ENCODE peak calls at places on chromosomes 1 and 21, in seven cellular contexts. One of them, this sample, is unnamed.
A peak's percentile ranks its signal among the peaks of the same experiment; 100 is the strongest.

GRCh38 chr1:65359888-65360287 is 50.5 kb downstream of the DNAJC6 start:
- DNase-seq in AG04449: no peak
- DNase-seq in epithelial cell of esophagus: no peak
- DNase-seq in cardiac muscle cell: no peak
- DNase-seq in epithelial cell of prostate: no peak
- DNase-seq in activated CD4-positive, alpha-beta memory T cell treated with anti-CD3 and anti-CD28 coated beads, Interleukin-2, amount 10 ng/mL, durations not matched to agents 7 days and 5 days: no peak
- DNase-seq in ascending aorta: no peak
- DNase-seq in this sample: no peak

GRCh38 chr21:44437696-44438431 is 17.4 kb upstream of the LRRC3 start:
- DNase-seq in AG04449: no peak
- DNase-seq in epithelial cell of esophagus: no peak
- DNase-seq in cardiac muscle cell: no peak
- DNase-seq in epithelial cell of prostate: no peak
- DNase-seq in activated CD4-positive, alpha-beta memory T cell treated with anti-CD3 and anti-CD28 coated beads, Interleukin-2, amount 10 ng/mL, durations not matched to agents 7 days and 5 days: no peak
- DNase-seq in ascending aorta: no peak
- DNase-seq in this sample: no peak

GRCh38 chr1:172875892-172876291 is 174.8 kb downstream of the TNFSF18 start:
- DNase-seq in AG04449: no peak
- DNase-seq in epithelial cell of esophagus: no peak
- DNase-seq in cardiac muscle cell: no peak
- DNase-seq in epithelial cell of prostate: no peak
- DNase-seq in activated CD4-positive, alpha-beta memory T cell treated with anti-CD3 and anti-CD28 coated beads, Interleukin-2, amount 10 ng/mL, durations not matched to agents 7 days and 5 days: no peak
- DNase-seq in ascending aorta: no peak
- DNase-seq in this sample: no peak

GRCh38 chr1:67833595-67833926 is 294 bp upstream of the GNG12 start:
- DNase-seq in AG04449: no peak
- DNase-seq in epithelial cell of esophagus: no peak
- DNase-seq in cardiac muscle cell: no peak
- DNase-seq in epithelial cell of prostate: no peak
- DNase-seq in activated CD4-positive, alpha-beta memory T cell treated with anti-CD3 and anti-CD28 coated beads, Interleukin-2, amount 10 ng/mL, durations not matched to agents 7 days and 5 days: no peak
- DNase-seq in ascending aorta: no peak
- DNase-seq in this sample: no peak

GRCh38 chr1:37502104-37502503 is 12.5 kb downstream of the MEAF6 start:
- DNase-seq in AG04449: no peak
- DNase-seq in epithelial cell of esophagus: no peak
- DNase-seq in cardiac muscle cell: no peak
- DNase-seq in epithelial cell of prostate: no peak
- DNase-seq in activated CD4-positive, alpha-beta memory T cell treated with anti-CD3 and anti-CD28 coated beads, Interleukin-2, amount 10 ng/mL, durations not matched to agents 7 days and 5 days: no peak
- DNase-seq in ascending aorta: no peak
- DNase-seq in this sample: no peak

GRCh38 chr1:24535021-24535424 is 20.9 kb upstream of the NCMAP start:
- DNase-seq in AG04449: no peak
- DNase-seq in epithelial cell of esophagus: no peak
- DNase-seq in cardiac muscle cell: no peak
- DNase-seq in epithelial cell of prostate: no peak
- DNase-seq in activated CD4-positive, alpha-beta memory T cell treated with anti-CD3 and anti-CD28 coated beads, Interleukin-2, amount 10 ng/mL, durations not matched to agents 7 days and 5 days: peak; percentile 79
- DNase-seq in ascending aorta: no peak
- DNase-seq in this sample: peak; percentile 51

GRCh38 chr1:201495447-201496295 is 11.3 kb downstream of the CSRP1 start:
- DNase-seq in AG04449: no peak
- DNase-seq in epithelial cell of esophagus: peak; percentile 78
- DNase-seq in cardiac muscle cell: peak; percentile 88
- DNase-seq in epithelial cell of prostate: no peak
- DNase-seq in activated CD4-positive, alpha-beta memory T cell treated with anti-CD3 and anti-CD28 coated beads, Interleukin-2, amount 10 ng/mL, durations not matched to agents 7 days and 5 days: no peak
- DNase-seq in ascending aorta: no peak
- DNase-seq in this sample: no peak

GRCh38 chr1:28927442-28928305 is 13.3 kb downstream of the EPB41 start:
- DNase-seq in AG04449: no peak
- DNase-seq in epithelial cell of esophagus: no peak
- DNase-seq in cardiac muscle cell: no peak
- DNase-seq in epithelial cell of prostate: no peak
- DNase-seq in activated CD4-positive, alpha-beta memory T cell treated with anti-CD3 and anti-CD28 coated beads, Interleukin-2, amount 10 ng/mL, durations not matched to agents 7 days and 5 days: no peak
- DNase-seq in ascending aorta: no peak
- DNase-seq in this sample: peak; percentile 70

GRCh38 chr1:181179980-181180964 is 91.8 kb downstream of the IER5 start:
- DNase-seq in AG04449: peak; percentile 24
- DNase-seq in epithelial cell of esophagus: peak; percentile 51
- DNase-seq in cardiac muscle cell: peak; percentile 84
- DNase-seq in epithelial cell of prostate: no peak
- DNase-seq in activated CD4-positive, alpha-beta memory T cell treated with anti-CD3 and anti-CD28 coated beads, Interleukin-2, amount 10 ng/mL, durations not matched to agents 7 days and 5 days: no peak
- DNase-seq in ascending aorta: no peak
- DNase-seq in this sample: no peak

GRCh38 chr1:172321429-172321828 is 99.1 kb upstream of the C1orf105 start:
- DNase-seq in AG04449: no peak
- DNase-seq in epithelial cell of esophagus: no peak
- DNase-seq in cardiac muscle cell: no peak
- DNase-seq in epithelial cell of prostate: no peak
- DNase-seq in activated CD4-positive, alpha-beta memory T cell treated with anti-CD3 and anti-CD28 coated beads, Interleukin-2, amount 10 ng/mL, durations not matched to agents 7 days and 5 days: no peak
- DNase-seq in ascending aorta: no peak
- DNase-seq in this sample: no peak

GRCh38 chr1:202133016-202133415 is 10.3 kb downstream of the GPR37L1 start:
- DNase-seq in AG04449: no peak
- DNase-seq in epithelial cell of esophagus: no peak
- DNase-seq in cardiac muscle cell: no peak
- DNase-seq in epithelial cell of prostate: no peak
- DNase-seq in activated CD4-positive, alpha-beta memory T cell treated with anti-CD3 and anti-CD28 coated beads, Interleukin-2, amount 10 ng/mL, durations not matched to agents 7 days and 5 days: no peak
- DNase-seq in ascending aorta: no peak
- DNase-seq in this sample: peak; percentile 76

This sample was measured in NB4.